ENCODE peak calls at places on chromosomes 3 and 15, in six cellular contexts. H is lung, W is WERI-Rb-1, Q is mammary epithelial cell, C is cardiac muscle cell, L is aorta. M is an unnamed sample.

GRCh38 chr15:67087507-67088172 is 22.2 kb downstream of the SMAD3 start:
- DNase-seq in C (no peak), W (no peak), Q (no peak), L (peak; percentile 9), H (no peak), M (no peak)

GRCh38 chr3:129702934-129703712 is 96.6 kb upstream of the PLXND1 start:
- DNase-seq in L (no peak), Q (peak; percentile 47), C (no peak), W (no peak), H (no peak), M (peak; percentile 57)

GRCh38 chr3:177085784-177086183 is 111.5 kb downstream of the TBL1XR1 start:
- DNase-seq in Q (no peak), L (no peak), H (no peak), W (no peak), C (no peak), M (no peak)

GRCh38 chr15:39920510-39921273 is 626 bp upstream of the GPR176 start:
- DNase-seq in H (peak; percentile 73), Q (peak; percentile 58), C (peak; percentile 77), L (peak; percentile 94), W (peak; percentile 68), M (peak; percentile 40)

GRCh38 chr3:184384342-184384741 is 4.5 kb downstream of the CHRD start:
- DNase-seq in Q (no peak), L (peak; percentile 56), C (no peak), W (no peak), H (no peak), M (no peak)

GRCh38 chr15:90749754-90750153 is 32.6 kb downstream of the BLM start:
- DNase-seq in L (no peak), H (no peak), C (no peak), W (no peak), Q (no peak), M (no peak)

GRCh38 chr15:49046113-49046883 is at the start of gene SECISBP2L:
- DNase-seq in C (peak; percentile 95), L (peak; percentile 97), W (peak; percentile 97), Q (peak; percentile 93), H (peak; percentile 97), M (peak; percentile 88)

GRCh38 chr3:101940521-101940992 is 91.2 kb downstream of the NFKBIZ start:
- DNase-seq in W (no peak), Q (peak; percentile 91), L (peak; percentile 78), C (peak; percentile 89), H (peak; percentile 41), M (peak; percentile 91)

GRCh38 chr15:29880886-29881285 is 58.6 kb upstream of the TJP1 start:
- DNase-seq in H (no peak), Q (no peak), L (no peak), W (no peak), C (no peak), M (no peak)

GRCh38 chr3:156024904-156025303 is 95.5 kb upstream of the KCNAB1 start:
- DNase-seq in C (peak; percentile 41), L (no peak), Q (peak; percentile 20), W (no peak), H (no peak), M (peak; percentile 24)

DNA sequence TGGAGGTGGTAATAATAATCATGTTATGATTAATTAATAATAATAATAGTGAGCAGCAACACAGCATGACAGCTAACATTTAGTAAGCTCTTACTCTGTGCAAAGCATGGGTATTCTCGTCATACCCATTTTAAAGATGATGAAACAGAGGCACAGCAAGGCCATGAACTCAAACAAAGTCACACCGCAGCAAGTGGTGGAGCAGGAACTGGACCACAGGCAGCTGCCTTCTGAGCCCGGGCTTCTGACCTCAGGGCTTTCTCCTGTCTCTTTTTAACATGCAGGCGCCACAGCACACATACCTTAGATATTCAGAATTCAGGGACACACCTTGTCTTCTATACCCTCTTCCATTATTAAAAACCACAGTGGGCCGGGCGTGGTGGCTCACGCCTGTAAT is 50.7 kb upstream of the SPATA12 start:
- DNase-seq in W (no peak), C (no peak), Q (no peak), L (no peak), H (no peak), M (no peak)
- H3K27ac ChIP-seq in W (no peak overlapping the region), C (no peak overlapping the region), Q (no peak overlapping the region), L (no peak overlapping the region), H (no peak overlapping the region), M (no peak overlapping the region)

GRCh38 chr3:72115307-72115706 is 330.4 kb upstream of the PROK2 start:
- DNase-seq in C (no peak), Q (no peak), W (no peak), L (no peak), H (no peak), M (no peak)
- H3K27ac ChIP-seq in C (no peak overlapping the region), Q (no peak overlapping the region), W (no peak overlapping the region), L (no peak overlapping the region), H (no peak overlapping the region), M (no peak overlapping the region)

GRCh38 chr3:174438501-174439156 is 420.5 kb upstream of the NAALADL2 start:
- DNase-seq in Q (peak; percentile 12), W (no peak), C (no peak), L (no peak), H (no peak), M (no peak)
- H3K27ac ChIP-seq in Q (peak overlapping the region; percentile 78), W (no peak overlapping the region), C (no peak overlapping the region), L (no peak overlapping the region), H (no peak overlapping the region), M (peak overlapping the region; percentile 16)

DNA sequence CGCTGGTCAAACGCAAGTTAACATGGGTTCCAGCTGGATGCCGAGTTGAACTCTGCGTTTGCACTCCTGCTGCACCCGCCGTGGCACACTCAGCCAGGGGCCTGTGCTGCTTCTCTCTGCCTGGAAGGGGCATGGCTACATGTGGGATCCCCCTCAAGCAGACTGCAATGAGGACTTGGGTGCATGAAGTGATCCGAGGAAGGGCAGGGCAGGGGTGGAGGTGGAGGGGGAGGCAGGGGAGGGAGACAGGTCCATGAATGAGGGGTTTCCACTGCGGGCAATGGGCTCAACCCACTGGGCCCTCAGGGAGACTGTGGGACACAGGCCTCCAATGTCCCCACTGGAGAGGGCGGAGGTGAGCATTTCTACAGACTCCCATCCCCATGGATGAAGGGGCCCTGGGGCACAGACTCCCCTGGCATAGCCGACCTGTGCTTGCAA is 141.6 kb upstream of the MEF2A start:
- DNase-seq in C (no peak), H (no peak), Q (no peak), L (peak; percentile 52), W (no peak), M (no peak)
- H3K27ac ChIP-seq in C (no peak overlapping the region), H (peak overlapping the region; percentile 87), Q (peak overlapping the region; percentile 70), L (no peak overlapping the region), W (no peak overlapping the region), M (no peak overlapping the region)

DNA sequence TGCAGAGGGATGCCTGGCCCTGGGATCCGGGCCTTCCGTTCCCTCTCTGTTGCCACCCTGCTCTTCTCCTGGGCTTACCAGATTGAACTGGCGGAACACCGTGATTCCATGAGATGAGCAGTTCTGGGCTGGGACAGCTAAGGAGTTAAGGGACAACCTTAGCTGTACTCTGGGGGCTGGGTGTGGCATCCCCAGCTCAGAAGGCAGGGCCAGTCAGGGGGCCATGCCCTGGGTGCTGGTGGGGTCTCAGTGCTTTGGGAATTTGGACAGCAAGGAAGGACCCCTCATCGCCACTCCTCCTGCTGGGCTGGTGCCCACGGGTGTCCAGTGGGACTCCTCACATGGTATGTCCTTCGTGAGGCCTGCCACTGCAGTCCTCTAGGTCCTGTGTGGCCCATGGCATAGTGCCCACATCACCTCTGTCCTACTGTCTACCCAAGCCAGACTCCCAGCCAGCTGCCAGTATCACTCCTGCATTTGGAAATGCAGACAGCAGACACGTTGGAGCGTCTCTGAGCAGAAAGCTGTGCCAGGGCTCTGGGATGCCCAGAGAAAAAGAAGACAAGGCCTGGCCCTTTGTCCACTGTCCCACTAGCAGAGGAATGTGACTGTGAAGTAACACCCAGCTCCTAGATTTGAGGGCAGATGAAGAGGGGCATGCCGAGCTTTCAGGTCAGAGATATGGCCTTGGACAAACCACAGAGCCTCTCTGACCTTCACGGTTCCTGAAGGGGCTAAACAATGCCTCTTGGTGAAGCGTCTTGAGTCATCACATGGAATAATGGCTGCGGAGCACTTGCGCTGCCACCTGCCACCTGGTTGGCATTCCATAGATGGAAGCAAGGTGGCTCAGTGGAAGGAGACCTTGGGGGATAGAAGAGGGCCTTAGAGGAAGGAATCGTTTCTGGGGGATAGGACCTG is 12.2 kb downstream of the MRAS start:
- DNase-seq in C (no peak), W (no peak), Q (no peak), H (no peak), L (no peak), M (no peak)
- H3K27ac ChIP-seq in C (peak overlapping the region; percentile 45), W (no peak overlapping the region), Q (no peak overlapping the region), H (peak overlapping the region; percentile 68), L (no peak overlapping the region), M (no peak overlapping the region)

DNA sequence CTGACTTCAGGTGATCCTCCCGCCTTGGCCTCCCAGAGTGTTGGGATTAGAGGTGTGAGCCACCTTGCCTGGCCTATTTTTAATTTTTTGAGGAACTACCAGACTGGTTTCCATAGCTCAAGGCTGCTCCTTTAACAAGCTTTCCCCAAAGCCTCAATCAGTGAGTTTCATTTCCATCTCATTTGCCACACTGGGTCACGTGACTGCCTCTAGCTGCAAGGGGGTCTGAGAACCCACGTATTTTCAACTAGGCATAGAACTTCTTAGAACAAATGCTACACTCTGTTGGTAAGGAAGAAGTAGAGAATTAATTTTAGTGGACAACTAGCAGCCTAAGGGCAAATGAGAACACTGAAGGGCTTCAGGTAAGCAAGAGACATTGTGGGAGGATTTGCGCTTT is 3.1 kb upstream of the CD276 start:
- DNase-seq in W (no peak), C (no peak), H (no peak), L (no peak), Q (no peak), M (no peak)
- H3K27ac ChIP-seq in W (no peak overlapping the region), C (no peak overlapping the region), H (no peak overlapping the region), L (no peak overlapping the region), Q (no peak overlapping the region), M (no peak overlapping the region)

GRCh38 chr3:138834359-138835176 is at the start of gene PIK3CB:
- DNase-seq in Q (peak; percentile 86), C (peak; percentile 95), H (peak; percentile 91), L (peak; percentile 97), W (peak; percentile 92), M (peak; percentile 34)
- H3K27ac ChIP-seq in Q (peak within 1 kb of the TSS; percentile 75), C (peak within 1 kb of the TSS; percentile 94), H (peak within 1 kb of the TSS; percentile 96), L (peak within 1 kb of the TSS; percentile 97), W (peak within 1 kb of the TSS; percentile 94), M (peak within 1 kb of the TSS; percentile 61)